ENCODE peak calls at places on chromosome 13, in seven cellular contexts. L is H1, V is H9, K is esophagus squamous epithelium, N is SJSA1, U is Karpas-422, X is left ventricle myocardium inferior. I is an unnamed sample.

GRCh38 chr13:93325303-93326297 is 99.0 kb downstream of the GPC6 start:
- DNase-seq in L (no peak), V (no peak), K (no peak), N (no peak), U (no peak), X (no peak), I (no peak)

GRCh38 chr13:101397742-101398141 is 18.6 kb downstream of the NALCN start:
- DNase-seq in L (no peak), V (no peak), K (no peak), N (peak), U (no peak), X (no peak), I (no peak)

GRCh38 chr13:67148219-67148583 is 81.9 kb downstream of the PCDH9 start:
- DNase-seq in L (no peak), V (no peak), K (no peak), N (no peak), U (no peak), X (no peak), I (no peak)

GRCh38 chr13:94173312-94173854 is 306.1 kb downstream of the DCT start:
- DNase-seq in L (no peak), V (no peak), K (no peak), N (no peak), U (no peak), X (no peak), I (no peak)

GRCh38 chr13:33278923-33279322 is 6.6 kb downstream of the STARD13 start:
- DNase-seq in L (no peak), V (no peak), K (no peak), N (no peak), U (no peak), X (no peak), I (no peak)

GRCh38 chr13:102901615-102902305 is 55.9 kb downstream of the ERCC5 start:
- DNase-seq in L (no peak), V (no peak), K (no peak), N (no peak), U (no peak), X (no peak), I (no peak)

GRCh38 chr13:30766957-30767603 is 31.7 kb downstream of the ALOX5AP start:
- DNase-seq in L (no peak), V (no peak), K (no peak), N (no peak), U (no peak), X (no peak), I (no peak)

GRCh38 chr13:71751074-71751473 is 115.9 kb downstream of the DACH1 start:
- DNase-seq in L (no peak), V (no peak), K (no peak), N (no peak), U (no peak), X (no peak), I (no peak)

GRCh38 chr13:41456768-41457588 is at the start of gene RGCC:
- DNase-seq in L (no peak), V (peak), K (peak), N (peak), U (peak), X (peak), I (peak)

GRCh38 chr13:47218611-47219010 is 321.8 kb upstream of the HTR2A start:
- DNase-seq in L (no peak), V (no peak), K (no peak), N (no peak), U (no peak), X (no peak), I (no peak)

GRCh38 chr13:36673838-36674326 is at the start of gene SERTM1:
- DNase-seq in L (peak), V (peak), K (no peak), N (no peak), U (no peak), X (peak), I (peak)

DNA sequence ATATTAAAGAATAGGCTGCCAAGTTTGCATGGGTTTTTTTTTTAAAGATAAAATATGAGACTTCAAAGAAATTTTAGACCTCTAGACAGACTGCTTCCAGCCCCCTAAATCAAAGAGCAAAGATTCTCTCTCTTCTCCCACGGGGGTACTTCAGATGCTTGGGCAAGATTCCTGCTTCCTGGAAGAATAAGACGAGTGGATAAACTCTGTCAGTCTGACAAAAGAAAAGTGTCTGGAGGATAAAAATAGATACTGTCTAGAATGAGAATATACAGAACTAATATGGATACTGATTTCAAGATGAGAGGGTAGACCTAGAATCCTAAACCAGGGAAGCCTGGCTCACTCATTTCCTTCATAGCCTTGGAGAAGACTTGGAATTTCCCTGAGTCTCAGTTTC is 435.1 kb downstream of the FOXO1 start:
- DNase-seq in L (no peak), V (no peak), K (no peak), N (peak), U (no peak), X (no peak), I (no peak)
- H3K27ac ChIP-seq in L (no peak), V (no peak), K (peak), N (no peak), U (no peak), X (peak), I (no peak)

DNA sequence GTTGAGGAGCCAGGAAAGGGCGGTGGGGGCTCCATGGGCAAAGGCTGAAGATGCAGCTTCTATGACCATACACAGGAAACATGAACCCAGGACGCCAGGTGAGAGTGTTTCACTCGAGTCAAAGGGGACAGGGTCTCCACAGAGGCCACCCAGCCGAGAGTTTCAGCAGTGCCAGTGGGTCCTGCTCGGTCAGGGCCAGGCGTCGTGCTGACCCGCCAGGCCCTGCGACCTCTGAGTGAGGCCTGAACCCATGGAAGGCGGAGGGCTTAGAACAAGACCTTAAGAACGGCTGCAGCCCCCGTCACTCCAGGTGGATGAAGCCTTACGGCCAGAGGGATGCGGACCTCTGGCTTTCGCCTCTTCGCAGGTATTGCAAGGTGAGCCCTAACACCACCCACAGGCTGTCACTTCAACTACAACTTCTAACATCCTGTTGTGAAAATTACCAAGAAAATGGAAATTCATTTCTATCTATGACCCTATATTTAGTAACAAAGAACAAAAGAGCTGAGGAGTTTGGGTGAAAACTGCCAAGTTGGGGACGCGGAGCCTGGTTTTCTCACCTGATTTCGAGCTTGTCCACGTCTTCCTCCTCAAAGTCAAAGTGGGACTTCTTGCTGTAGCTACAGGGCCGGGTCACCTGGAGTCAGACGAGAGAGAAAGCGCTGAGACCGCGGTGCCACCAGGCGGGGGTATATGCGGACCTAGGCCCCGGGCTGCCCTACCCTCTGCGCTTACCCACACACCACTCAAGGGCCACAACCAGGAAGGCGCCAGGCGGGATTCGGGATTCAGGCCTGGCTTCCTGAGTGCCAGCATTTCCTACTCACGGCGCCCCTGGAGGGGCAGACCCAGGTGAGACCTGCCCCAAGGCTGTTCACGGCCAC is 50.1 kb upstream of the C13orf46 start:
- DNase-seq in L (no peak), V (no peak), K (no peak), N (no peak), U (no peak), X (no peak), I (peak)
- H3K27ac ChIP-seq in L (no peak), V (no peak), K (no peak), N (no peak), U (no peak), X (no peak), I (no peak)

GRCh38 chr13:112783135-112783945 is 93.5 kb downstream of the ATP11A start:
- DNase-seq in L (no peak), V (no peak), K (no peak), N (no peak), U (no peak), X (no peak), I (peak)
- H3K27ac ChIP-seq in L (no peak), V (no peak), K (peak), N (no peak), U (no peak), X (peak), I (peak)

GRCh38 chr13:23657056-23657455 is 86.8 kb downstream of the TNFRSF19 start:
- DNase-seq in L (no peak), V (no peak), K (no peak), N (no peak), U (peak), X (no peak), I (no peak)
- H3K27ac ChIP-seq in L (no peak), V (no peak), K (peak), N (no peak), U (no peak), X (peak), I (no peak)